ENCODE peak calls at places on chromosomes 1 and 21, in five cellular contexts. One of them, this sample, is unnamed.

GRCh38 chr1:155062151-155062686 is 1.3 kb upstream of the EFNA4 start:
- DNase-seq in aorta: no peak
- DNase-seq in CD8-positive, alpha-beta T cell: no peak
- DNase-seq in CD8-positive, alpha-beta memory T cell: no peak
- DNase-seq in mesenchymal stem cell: no peak
- DNase-seq in this sample: no peak

GRCh38 chr1:19770436-19771190 is 29.1 kb downstream of the TMCO4 start:
- DNase-seq in aorta: no peak
- DNase-seq in CD8-positive, alpha-beta T cell: no peak
- DNase-seq in CD8-positive, alpha-beta memory T cell: no peak
- DNase-seq in mesenchymal stem cell: no peak
- DNase-seq in this sample: no peak

GRCh38 chr1:85200367-85200869 is 398 bp downstream of the SYDE2 start:
- DNase-seq in aorta: peak
- DNase-seq in CD8-positive, alpha-beta T cell: peak
- DNase-seq in CD8-positive, alpha-beta memory T cell: no peak
- DNase-seq in mesenchymal stem cell: peak
- DNase-seq in this sample: no peak

GRCh38 chr1:17370618-17371017 is 1.4 kb upstream of the PADI6 start:
- DNase-seq in aorta: no peak
- DNase-seq in CD8-positive, alpha-beta T cell: no peak
- DNase-seq in CD8-positive, alpha-beta memory T cell: no peak
- DNase-seq in mesenchymal stem cell: no peak
- DNase-seq in this sample: no peak

GRCh38 chr1:86692636-86693035 is 11.7 kb upstream of the SH3GLB1 start:
- DNase-seq in aorta: no peak
- DNase-seq in CD8-positive, alpha-beta T cell: no peak
- DNase-seq in CD8-positive, alpha-beta memory T cell: no peak
- DNase-seq in mesenchymal stem cell: no peak
- DNase-seq in this sample: no peak

GRCh38 chr21:38804617-38805281 is 980 bp upstream of the ETS2 start:
- DNase-seq in aorta: peak
- DNase-seq in CD8-positive, alpha-beta T cell: peak
- DNase-seq in CD8-positive, alpha-beta memory T cell: no peak
- DNase-seq in mesenchymal stem cell: peak
- DNase-seq in this sample: peak

GRCh38 chr1:91699339-91699970 is 186.5 kb downstream of the TGFBR3 start:
- DNase-seq in aorta: no peak
- DNase-seq in CD8-positive, alpha-beta T cell: no peak
- DNase-seq in CD8-positive, alpha-beta memory T cell: no peak
- DNase-seq in mesenchymal stem cell: peak
- DNase-seq in this sample: no peak

GRCh38 chr21:44390886-44391285 is 37.5 kb downstream of the TRPM2 start:
- DNase-seq in aorta: no peak
- DNase-seq in CD8-positive, alpha-beta T cell: no peak
- DNase-seq in CD8-positive, alpha-beta memory T cell: no peak
- DNase-seq in mesenchymal stem cell: no peak
- DNase-seq in this sample: no peak

GRCh38 chr1:176102700-176103244 is 104.3 kb downstream of the COP1 start:
- DNase-seq in aorta: no peak
- DNase-seq in CD8-positive, alpha-beta T cell: no peak
- DNase-seq in CD8-positive, alpha-beta memory T cell: no peak
- DNase-seq in mesenchymal stem cell: peak
- DNase-seq in this sample: no peak

GRCh38 chr21:39084073-39084472 is 99.2 kb downstream of the PSMG1 start:
- DNase-seq in aorta: peak
- DNase-seq in CD8-positive, alpha-beta T cell: no peak
- DNase-seq in CD8-positive, alpha-beta memory T cell: no peak
- DNase-seq in mesenchymal stem cell: no peak
- DNase-seq in this sample: no peak

GRCh38 chr1:78102082-78102481 is 56.3 kb downstream of the GIPC2 start:
- DNase-seq in aorta: no peak
- DNase-seq in CD8-positive, alpha-beta T cell: no peak
- DNase-seq in CD8-positive, alpha-beta memory T cell: no peak
- DNase-seq in mesenchymal stem cell: peak
- DNase-seq in this sample: no peak

GRCh38 chr1:20141466-20141865 is 2.3 kb downstream of the PLA2G2F start:
- DNase-seq in aorta: no peak
- DNase-seq in CD8-positive, alpha-beta T cell: no peak
- DNase-seq in CD8-positive, alpha-beta memory T cell: no peak
- DNase-seq in mesenchymal stem cell: no peak
- DNase-seq in this sample: no peak

GRCh38 chr1:207495816-207496792 is at the start of gene CR1:
- DNase-seq in aorta: peak
- DNase-seq in CD8-positive, alpha-beta T cell: peak
- DNase-seq in CD8-positive, alpha-beta memory T cell: peak
- DNase-seq in mesenchymal stem cell: no peak
- DNase-seq in this sample: no peak

GRCh38 chr1:174074757-174075156 is 52.6 kb upstream of the RC3H1 start:
- DNase-seq in aorta: no peak
- DNase-seq in CD8-positive, alpha-beta T cell: no peak
- DNase-seq in CD8-positive, alpha-beta memory T cell: no peak
- DNase-seq in mesenchymal stem cell: peak
- DNase-seq in this sample: no peak

GRCh38 chr1:226542623-226543103 is 5.9 kb upstream of the STUM start:
- DNase-seq in aorta: no peak
- DNase-seq in CD8-positive, alpha-beta T cell: no peak
- DNase-seq in CD8-positive, alpha-beta memory T cell: no peak
- DNase-seq in mesenchymal stem cell: no peak
- DNase-seq in this sample: no peak

GRCh38 chr1:25694167-25694566 is 77.6 kb downstream of the MAN1C1 start:
- DNase-seq in aorta: no peak
- DNase-seq in CD8-positive, alpha-beta T cell: no peak
- DNase-seq in CD8-positive, alpha-beta memory T cell: no peak
- DNase-seq in mesenchymal stem cell: peak
- DNase-seq in this sample: no peak

GRCh38 chr1:25990702-25991395 is 7.0 kb downstream of the PAFAH2 start:
- DNase-seq in aorta: no peak
- DNase-seq in CD8-positive, alpha-beta T cell: peak
- DNase-seq in CD8-positive, alpha-beta memory T cell: peak
- DNase-seq in mesenchymal stem cell: no peak
- DNase-seq in this sample: no peak

GRCh38 chr1:9482403-9482802 is 56.9 kb upstream of the SLC25A33 start:
- DNase-seq in aorta: no peak
- DNase-seq in CD8-positive, alpha-beta T cell: no peak
- DNase-seq in CD8-positive, alpha-beta memory T cell: no peak
- DNase-seq in mesenchymal stem cell: no peak
- DNase-seq in this sample: no peak

GRCh38 chr1:92329356-92330129 is 30.7 kb downstream of the RPAP2 start:
- DNase-seq in aorta: no peak
- DNase-seq in CD8-positive, alpha-beta T cell: no peak
- DNase-seq in CD8-positive, alpha-beta memory T cell: no peak
- DNase-seq in mesenchymal stem cell: peak
- DNase-seq in this sample: peak

GRCh38 chr21:44564099-44564498 is 5.5 kb upstream of the KRTAP10-3 start:
- DNase-seq in aorta: no peak
- DNase-seq in CD8-positive, alpha-beta T cell: no peak
- DNase-seq in CD8-positive, alpha-beta memory T cell: no peak
- DNase-seq in mesenchymal stem cell: no peak
- DNase-seq in this sample: no peak

GRCh38 chr1:218499021-218499691 is 154.0 kb downstream of the TGFB2 start:
- DNase-seq in aorta: no peak
- DNase-seq in CD8-positive, alpha-beta T cell: no peak
- DNase-seq in CD8-positive, alpha-beta memory T cell: no peak
- DNase-seq in mesenchymal stem cell: peak
- DNase-seq in this sample: peak

GRCh38 chr1:56535949-56536348 is 43.4 kb downstream of the PLPP3 start:
- DNase-seq in aorta: no peak
- DNase-seq in CD8-positive, alpha-beta T cell: no peak
- DNase-seq in CD8-positive, alpha-beta memory T cell: no peak
- DNase-seq in mesenchymal stem cell: no peak
- DNase-seq in this sample: no peak

GRCh38 chr1:35031103-35031452 is 667 bp downstream of the ZMYM6 start:
- DNase-seq in aorta: no peak
- DNase-seq in CD8-positive, alpha-beta T cell: peak
- DNase-seq in CD8-positive, alpha-beta memory T cell: no peak
- DNase-seq in mesenchymal stem cell: peak
- DNase-seq in this sample: no peak

GRCh38 chr1:210438928-210439841 is 110.5 kb downstream of the HHAT start:
- DNase-seq in aorta: no peak
- DNase-seq in CD8-positive, alpha-beta T cell: no peak
- DNase-seq in CD8-positive, alpha-beta memory T cell: no peak
- DNase-seq in mesenchymal stem cell: peak
- DNase-seq in this sample: no peak

GRCh38 chr1:10495942-10496341 is 21.2 kb downstream of the PEX14 start:
- DNase-seq in aorta: peak
- DNase-seq in CD8-positive, alpha-beta T cell: peak
- DNase-seq in CD8-positive, alpha-beta memory T cell: peak
- DNase-seq in mesenchymal stem cell: no peak
- DNase-seq in this sample: peak

GRCh38 chr1:10722803-10723202 is 73.6 kb downstream of the CASZ1 start:
- DNase-seq in aorta: no peak
- DNase-seq in CD8-positive, alpha-beta T cell: no peak
- DNase-seq in CD8-positive, alpha-beta memory T cell: no peak
- DNase-seq in mesenchymal stem cell: no peak
- DNase-seq in this sample: no peak

GRCh38 chr1:32242341-32242851 is 4.6 kb upstream of the FAM167B start:
- DNase-seq in aorta: no peak
- DNase-seq in CD8-positive, alpha-beta T cell: no peak
- DNase-seq in CD8-positive, alpha-beta memory T cell: no peak
- DNase-seq in mesenchymal stem cell: peak
- DNase-seq in this sample: no peak
- H3K27ac ChIP-seq in aorta: no peak
- H3K27ac ChIP-seq in CD8-positive, alpha-beta T cell: no peak
- H3K27ac ChIP-seq in CD8-positive, alpha-beta memory T cell: no peak
- H3K27ac ChIP-seq in mesenchymal stem cell: no peak
- H3K27ac ChIP-seq in this sample: no peak

DNA sequence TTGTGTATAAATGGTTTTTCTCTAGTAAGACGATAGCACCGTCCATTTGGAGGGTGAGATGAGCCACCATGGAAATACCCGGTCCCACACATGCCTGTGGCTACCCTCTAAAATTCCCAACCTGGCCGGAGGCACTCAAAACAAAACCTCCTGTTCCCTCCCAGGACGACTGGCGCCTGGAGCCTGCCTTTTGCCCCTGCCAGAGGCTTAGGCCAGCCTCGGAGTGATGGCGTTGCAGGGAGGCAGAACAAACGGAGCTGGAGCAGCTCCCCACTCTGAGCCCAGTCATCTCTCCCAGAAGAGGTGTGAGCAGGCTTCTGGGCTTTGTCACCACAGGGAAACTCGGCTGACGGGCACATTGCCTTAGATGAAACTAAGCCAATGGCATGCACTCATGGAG is 213.7 kb upstream of the HOOK1 start:
- DNase-seq in aorta: peak
- DNase-seq in CD8-positive, alpha-beta T cell: no peak
- DNase-seq in CD8-positive, alpha-beta memory T cell: no peak
- DNase-seq in mesenchymal stem cell: no peak
- DNase-seq in this sample: no peak
- H3K27ac ChIP-seq in aorta: peak
- H3K27ac ChIP-seq in CD8-positive, alpha-beta T cell: no peak
- H3K27ac ChIP-seq in CD8-positive, alpha-beta memory T cell: no peak
- H3K27ac ChIP-seq in mesenchymal stem cell: no peak
- H3K27ac ChIP-seq in this sample: no peak

GRCh38 chr1:64950284-64950809 is 16.0 kb downstream of the JAK1 start:
- DNase-seq in aorta: no peak
- DNase-seq in CD8-positive, alpha-beta T cell: no peak
- DNase-seq in CD8-positive, alpha-beta memory T cell: no peak
- DNase-seq in mesenchymal stem cell: no peak
- DNase-seq in this sample: no peak
- H3K27ac ChIP-seq in aorta: no peak
- H3K27ac ChIP-seq in CD8-positive, alpha-beta T cell: no peak
- H3K27ac ChIP-seq in CD8-positive, alpha-beta memory T cell: no peak
- H3K27ac ChIP-seq in mesenchymal stem cell: no peak
- H3K27ac ChIP-seq in this sample: peak

GRCh38 chr21:17467392-17467791 is 45.5 kb upstream of the CXADR start:
- DNase-seq in aorta: no peak
- DNase-seq in CD8-positive, alpha-beta T cell: no peak
- DNase-seq in CD8-positive, alpha-beta memory T cell: no peak
- DNase-seq in mesenchymal stem cell: no peak
- DNase-seq in this sample: no peak
- H3K27ac ChIP-seq in aorta: no peak
- H3K27ac ChIP-seq in CD8-positive, alpha-beta T cell: no peak
- H3K27ac ChIP-seq in CD8-positive, alpha-beta memory T cell: no peak
- H3K27ac ChIP-seq in mesenchymal stem cell: peak
- H3K27ac ChIP-seq in this sample: peak

DNA sequence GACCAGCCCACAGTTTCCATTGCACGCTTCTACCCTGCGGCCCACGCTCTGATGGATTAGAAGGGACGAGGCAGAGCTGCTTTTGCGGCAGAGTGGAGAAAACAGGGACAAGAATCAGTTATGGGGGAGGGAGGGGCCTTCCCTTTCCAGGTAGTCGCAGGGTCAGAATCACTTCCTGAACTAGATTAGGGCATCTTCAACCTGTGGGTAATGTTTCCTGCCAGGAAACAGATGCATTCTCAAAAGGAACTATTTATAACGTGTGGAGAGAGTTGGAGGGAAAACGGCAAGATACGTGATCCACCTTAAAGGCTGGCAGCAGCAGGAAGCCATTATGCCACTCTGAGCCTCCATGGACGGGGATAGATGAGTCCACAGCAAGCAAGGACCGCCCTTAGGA is 59.9 kb upstream of the CNTN2 start:
- DNase-seq in aorta: no peak
- DNase-seq in CD8-positive, alpha-beta T cell: no peak
- DNase-seq in CD8-positive, alpha-beta memory T cell: no peak
- DNase-seq in mesenchymal stem cell: no peak
- DNase-seq in this sample: no peak
- H3K27ac ChIP-seq in aorta: no peak
- H3K27ac ChIP-seq in CD8-positive, alpha-beta T cell: no peak
- H3K27ac ChIP-seq in CD8-positive, alpha-beta memory T cell: no peak
- H3K27ac ChIP-seq in mesenchymal stem cell: no peak
- H3K27ac ChIP-seq in this sample: no peak